ENCODE peak calls at places on chromosomes 6 and 20, in ten cellular contexts. T is GM13976, F is NCI-H2081 treated with DMSO at 0.1 percent for 48 hours, R is A549, A is T-helper 2 cell, S is hypothalamus, O is fibroblast of the aortic adventitia, E is HCT116, L is mesendoderm, P is aorta. M is an unnamed sample.
A peak's percentile ranks its signal among the peaks of the same experiment; 100 is the strongest.

GRCh38 chr20:50695144-50695872 is 4.0 kb upstream of the RIPOR3 start:
- DNase-seq in E (no peak), T (no peak), A (no peak), L (no peak), P (peak; percentile 55), S (no peak), F (no peak), O (peak; percentile 74), R (no peak), M (peak; percentile 13)

GRCh38 chr6:119077643-119078448 is 618 bp downstream of the FAM184A start:
- DNase-seq in P (no peak), L (peak; percentile 61), T (peak; percentile 36), F (no peak), R (no peak), A (peak; percentile 42), E (no peak), S (no peak), O (peak; percentile 14), M (peak; percentile 30)

GRCh38 chr6:105072799-105073199 is 107.0 kb downstream of the POPDC3 start:
- DNase-seq in T (no peak), L (peak; percentile 42), F (no peak), S (no peak), O (peak; percentile 18), R (peak; percentile 55), E (no peak), A (no peak), P (no peak), M (no peak)

GRCh38 chr20:24804481-24805206 is 144.4 kb upstream of the CST7 start:
- DNase-seq in F (no peak), L (no peak), T (no peak), P (no peak), E (no peak), R (no peak), O (no peak), A (no peak), S (no peak), M (no peak)

GRCh38 chr6:118660218-118660569 is 8.8 kb upstream of the CEP85L start:
- DNase-seq in S (no peak), P (no peak), A (peak; percentile 51), E (no peak), T (no peak), F (no peak), O (no peak), R (no peak), L (no peak), M (no peak)

GRCh38 chr6:105263685-105264298 is 84.0 kb upstream of the POPDC3 start:
- DNase-seq in E (no peak), P (no peak), T (no peak), R (no peak), S (no peak), L (no peak), F (no peak), A (no peak), O (no peak), M (no peak)

GRCh38 chr20:4815618-4816017 is 93.9 kb downstream of the PRND start:
- DNase-seq in E (no peak), P (no peak), L (no peak), O (no peak), S (no peak), A (no peak), R (no peak), T (no peak), F (no peak), M (no peak)

GRCh38 chr6:134706806-134707205 is 243.1 kb downstream of the ALDH8A1 start:
- DNase-seq in R (peak; percentile 40), A (no peak), T (no peak), P (no peak), F (no peak), S (no peak), O (peak; percentile 54), E (no peak), L (peak; percentile 85), M (no peak)

GRCh38 chr6:75852721-75853120 is 103.7 kb downstream of the MYO6 start:
- DNase-seq in S (no peak), P (no peak), O (no peak), F (no peak), R (peak; percentile 61), A (no peak), T (no peak), L (no peak), E (no peak), M (no peak)

GRCh38 chr6:77456531-77457248 is 6.6 kb downstream of the HTR1B start:
- DNase-seq in T (no peak), R (peak; percentile 77), O (peak; percentile 95), L (peak; percentile 91), F (no peak), A (no peak), S (no peak), E (peak; percentile 65), P (peak; percentile 71), M (no peak)

GRCh38 chr6:128046033-128046432 is 145.2 kb upstream of the THEMIS start:
- DNase-seq in L (no peak), E (no peak), R (no peak), P (no peak), T (no peak), S (no peak), F (no peak), O (no peak), A (no peak), M (no peak)

GRCh38 chr6:9675122-9675521 is 739.8 kb downstream of the TFAP2A start:
- DNase-seq in S (no peak), O (no peak), L (no peak), P (no peak), F (no peak), A (no peak), T (no peak), R (no peak), E (no peak), M (no peak)

GRCh38 chr6:35933844-35934243 is 12.9 kb upstream of the SRPK1 start:
- DNase-seq in E (no peak), F (no peak), L (no peak), A (no peak), R (no peak), S (no peak), O (no peak), T (no peak), P (no peak), M (no peak)

GRCh38 chr6:292506-293184 is 358 bp downstream of the DUSP22 start:
- DNase-seq in R (peak; percentile 57), L (peak; percentile 62), A (peak; percentile 70), F (no peak), T (peak; percentile 85), P (peak; percentile 89), S (no peak), O (peak; percentile 46), E (no peak), M (peak; percentile 74)

GRCh38 chr20:44057698-44058675 is 129.0 kb downstream of the JPH2 start:
- DNase-seq in F (no peak), P (peak; percentile 18), S (no peak), R (no peak), E (no peak), L (peak; percentile 25), O (peak; percentile 94), T (no peak), A (no peak), M (no peak)

GRCh38 chr6:12557760-12558159 is 158.8 kb upstream of the PHACTR1 start:
- DNase-seq in R (no peak), A (no peak), F (no peak), E (no peak), O (peak; percentile 45), P (no peak), L (no peak), T (no peak), S (no peak), M (no peak)

GRCh38 chr6:15017251-15017650 is 228.6 kb upstream of the JARID2 start:
- DNase-seq in T (no peak), L (peak; percentile 79), S (no peak), O (peak; percentile 4), P (no peak), F (no peak), A (no peak), E (no peak), R (no peak), M (peak; percentile 27)

GRCh38 chr6:16540804-16541752 is 220.2 kb downstream of the ATXN1 start:
- DNase-seq in E (no peak), P (peak; percentile 63), F (no peak), O (peak; percentile 65), S (no peak), T (peak; percentile 44), A (no peak), R (peak; percentile 3), L (peak; percentile 23), M (no peak)

GRCh38 chr6:17831135-17831534 is 124.4 kb upstream of the NUP153 start:
- DNase-seq in P (no peak), S (no peak), E (no peak), A (no peak), T (no peak), O (peak; percentile 86), L (no peak), R (no peak), F (no peak), M (peak; percentile 62)

GRCh38 chr20:50919567-50919966 is 11.7 kb downstream of the ADNP start:
- DNase-seq in A (no peak), E (no peak), O (peak; percentile 63), F (no peak), P (peak; percentile 63), L (no peak), S (no peak), T (no peak), R (peak; percentile 62), M (no peak)

GRCh38 chr6:156279306-156279969 is 497.7 kb upstream of the ARID1B start:
- DNase-seq in S (no peak), E (no peak), F (no peak), L (no peak), O (no peak), T (no peak), R (no peak), A (no peak), P (no peak), M (peak; percentile 9)

GRCh38 chr6:156980515-156980914 is 203.3 kb downstream of the ARID1B start:
- DNase-seq in F (no peak), E (no peak), S (no peak), A (no peak), L (peak; percentile 42), T (no peak), O (no peak), R (no peak), P (no peak), M (no peak)

GRCh38 chr6:55636406-55637102 is 57.6 kb upstream of the HMGCLL1 start:
- DNase-seq in E (no peak), F (peak; percentile 30), A (no peak), T (no peak), R (peak; percentile 63), S (no peak), L (no peak), P (no peak), O (peak; percentile 31), M (no peak)

GRCh38 chr20:32727663-32728062 is 15.6 kb downstream of the COMMD7 start:
- DNase-seq in F (no peak), O (peak; percentile 91), L (peak; percentile 48), R (no peak), P (no peak), A (no peak), T (no peak), E (no peak), S (no peak), M (peak; percentile 21)

GRCh38 chr6:22236626-22237414 is 60.0 kb downstream of the PRL start:
- DNase-seq in O (peak; percentile 73), R (peak; percentile 92), L (peak; percentile 8), A (no peak), P (no peak), T (no peak), S (no peak), F (no peak), E (no peak), M (no peak)

GRCh38 chr6:134454794-134455193 is 136.9 kb upstream of the SGK1 start:
- DNase-seq in F (no peak), P (no peak), R (no peak), E (no peak), O (peak; percentile 69), T (no peak), L (no peak), A (no peak), S (no peak), M (no peak)

GRCh38 chr20:44615876-44616603 is 33.7 kb downstream of the PKIG start:
- DNase-seq in R (no peak), F (no peak), E (no peak), O (no peak), L (no peak), P (peak; percentile 44), A (no peak), T (peak; percentile 30), S (peak; percentile 90), M (peak; percentile 98)

GRCh38 chr6:33578588-33579011 is 1.5 kb downstream of the BAK1 start:
- DNase-seq in P (no peak), E (no peak), L (no peak), R (no peak), O (no peak), A (peak; percentile 53), T (peak; percentile 69), F (no peak), S (no peak), M (no peak)